ENCODE peak calls at places on chromosomes 2 and 18, in seven cellular contexts. J is H1, G is HCT116, E is GM12878, P is SK-N-SH, Q is K562, M is HepG2. A is an unnamed sample.

GRCh38 chr2:160315337-160315736 is 115.3 kb upstream of the ITGB6 start:
- DNase-seq in E (no peak), J (no peak), M (no peak), P (no peak), Q (no peak), G (no peak), A (no peak)

GRCh38 chr2:32858713-32859112 is 88.0 kb upstream of the LTBP1 start:
- DNase-seq in P (no peak), M (no peak), E (no peak), J (no peak), Q (no peak), G (no peak), A (no peak)

GRCh38 chr2:64522843-64523428 is 1.2 kb upstream of the AFTPH start:
- DNase-seq in M (peak; percentile 83), G (peak; percentile 84), J (no peak), E (peak; percentile 60), P (peak; percentile 47), Q (peak; percentile 86), A (peak; percentile 18)

GRCh38 chr18:38940863-38941531 is 1375.4 kb upstream of the CELF4 start:
- DNase-seq in E (peak; percentile 99), J (no peak), Q (peak; percentile 36), M (peak; percentile 57), P (no peak), G (peak; percentile 77), A (peak; percentile 26)

GRCh38 chr2:240121190-240121589 is 14.9 kb downstream of the COPS9 start:
- DNase-seq in G (no peak), P (no peak), E (no peak), Q (no peak), M (no peak), J (no peak), A (no peak)

GRCh38 chr18:41972067-41973000 is 17.3 kb downstream of the PIK3C3 start:
- DNase-seq in M (no peak), J (no peak), Q (no peak), P (no peak), G (no peak), E (no peak), A (no peak)

GRCh38 chr2:96602330-96602823 is 35.7 kb downstream of the KANSL3 start:
- DNase-seq in E (no peak), Q (peak; percentile 7), M (peak; percentile 25), P (no peak), J (no peak), G (no peak), A (no peak)

GRCh38 chr2:105397959-105398521 is 811 bp downstream of the FHL2 start:
- DNase-seq in J (no peak), P (no peak), M (no peak), E (no peak), G (no peak), Q (peak; percentile 53), A (no peak)

GRCh38 chr18:48060947-48061346 is 130.5 kb upstream of the SMAD2 start:
- DNase-seq in J (no peak), G (no peak), M (peak; percentile 29), Q (no peak), P (no peak), E (no peak), A (no peak)

GRCh38 chr2:227504700-227505099 is 32.7 kb downstream of the AGFG1 start:
- DNase-seq in G (no peak), M (no peak), P (no peak), J (no peak), E (no peak), Q (no peak), A (no peak)

GRCh38 chr2:206799083-206799482 is 33.7 kb downstream of the FASTKD2 start:
- DNase-seq in Q (peak; percentile 8), M (no peak), G (no peak), P (no peak), J (no peak), E (no peak), A (no peak)

GRCh38 chr18:12880532-12880892 is 3.5 kb downstream of the PTPN2 start:
- DNase-seq in M (no peak), Q (peak; percentile 30), P (no peak), E (no peak), J (no peak), G (no peak), A (no peak)

DNA sequence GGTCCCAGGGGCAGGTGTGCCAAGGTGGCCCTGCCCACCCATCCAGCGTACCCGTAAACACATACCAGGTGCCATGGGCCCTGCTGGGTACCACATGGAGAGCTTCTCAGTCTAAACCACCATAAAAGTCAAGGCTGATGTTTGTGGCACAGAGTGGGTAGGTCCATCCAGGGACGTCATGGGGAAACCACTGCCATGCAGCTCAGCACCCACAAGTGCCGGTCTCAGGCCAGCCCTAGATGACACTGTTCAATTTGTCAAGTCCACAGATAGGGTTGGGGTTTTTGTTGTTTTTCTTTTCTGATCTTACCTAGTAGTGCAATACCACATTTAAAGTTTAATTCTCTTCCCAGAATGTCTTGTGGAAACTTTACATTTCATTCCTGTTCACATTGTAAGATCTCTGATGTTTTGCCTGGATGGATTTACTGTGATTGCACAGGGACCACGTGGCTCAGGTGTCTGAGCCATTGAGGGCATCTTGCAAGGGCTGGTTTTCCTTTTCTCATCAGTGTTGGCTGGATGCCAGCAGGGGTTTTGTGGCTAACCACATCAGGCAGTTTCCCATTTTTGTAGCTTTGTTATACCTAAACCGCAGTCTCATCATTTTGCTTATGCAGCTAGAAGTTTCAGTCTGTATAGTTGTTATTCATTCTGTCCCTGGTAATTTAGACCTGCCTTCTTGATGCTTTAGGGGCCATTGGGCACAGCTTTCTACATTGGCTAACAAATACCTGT is 64.7 kb downstream of the STK25 start:
- DNase-seq in Q (peak; percentile 68), M (no peak), J (no peak), P (peak; percentile 28), E (peak; percentile 83), G (no peak), A (no peak)
- TF ChIP-seq JUND in Q (no peak), M (no peak), J (no peak), P (no peak), E (no peak), G (no peak), A (no peak)

GRCh38 chr2:23423062-23423872 is 38.3 kb downstream of the KLHL29 start:
- DNase-seq in J (no peak), M (no peak), E (no peak), P (peak; percentile 30), G (no peak), Q (no peak), A (no peak)
- TF ChIP-seq JUND in J (no peak), M (no peak), E (no peak), P (no peak), G (no peak), Q (no peak), A (no peak)

GRCh38 chr2:66252002-66252545 is 182.9 kb upstream of the MEIS1 start:
- DNase-seq in P (peak; percentile 24), E (no peak), Q (no peak), G (no peak), J (no peak), M (no peak), A (no peak)
- TF ChIP-seq JUND in P (no peak), E (no peak), Q (no peak), G (no peak), J (no peak), M (no peak), A (no peak)

GRCh38 chr2:135651717-135652116 is 89.9 kb upstream of the UBXN4 start:
- DNase-seq in J (no peak), M (no peak), G (no peak), Q (no peak), P (no peak), E (no peak), A (no peak)

GRCh38 chr2:135647836-135648579 is 93.6 kb upstream of the UBXN4 start:
- DNase-seq in P (no peak), J (no peak), M (no peak), G (no peak), Q (no peak), E (no peak), A (no peak)

GRCh38 chr2:135650721-135651120 is 90.9 kb upstream of the UBXN4 start:
- DNase-seq in J (no peak), M (no peak), G (no peak), P (no peak), E (no peak), Q (no peak), A (no peak)
- TF ChIP-seq JUND in J (no peak), M (no peak), G (no peak), P (no peak), E (no peak), Q (no peak), A (no peak)

DNA sequence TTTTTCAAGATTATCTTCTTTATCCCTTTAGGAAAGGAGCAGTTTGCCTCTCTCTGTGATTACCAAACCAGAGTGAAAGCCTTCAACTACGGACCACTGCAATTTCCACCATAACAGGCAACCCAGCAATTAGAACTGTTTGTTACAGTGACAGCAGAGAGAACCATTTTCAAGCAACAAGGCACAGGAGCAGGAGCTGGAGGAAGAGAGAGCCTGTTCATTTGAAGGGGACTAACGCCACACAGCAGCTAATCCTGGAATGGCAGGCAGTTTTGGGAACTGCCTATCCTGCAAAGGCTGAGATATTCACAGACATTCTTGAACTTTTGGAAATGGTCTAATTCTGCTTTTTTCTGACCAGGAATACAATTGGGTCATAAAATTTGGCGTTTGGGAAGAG is 1541.9 kb upstream of the PIK3C3 start:
- DNase-seq in E (no peak), Q (no peak), P (peak; percentile 25), G (no peak), M (peak; percentile 2), J (peak; percentile 23), A (peak; percentile 13)
- TF ChIP-seq JUND in E (no peak), Q (no peak), P (no peak), G (no peak), M (no peak), J (no peak), A (no peak)

DNA sequence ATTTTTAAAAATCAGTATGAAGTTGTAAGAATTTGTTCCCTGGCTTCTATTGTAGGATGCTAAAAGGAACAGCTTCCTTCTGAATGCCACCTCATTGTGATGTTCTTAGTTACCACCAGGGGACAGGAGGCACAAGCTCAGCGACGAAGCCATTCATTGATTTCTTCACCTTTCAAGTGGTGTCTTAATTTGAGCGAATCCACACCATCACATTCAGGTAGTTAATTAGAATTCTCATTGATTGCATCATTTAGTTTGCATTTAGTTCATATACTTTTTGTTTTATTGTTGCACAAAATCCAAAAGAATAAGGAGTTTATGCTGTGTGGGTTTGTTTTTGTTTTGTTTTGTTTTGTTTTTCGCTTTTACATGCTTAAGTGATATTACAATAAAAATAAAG is 23.1 kb downstream of the CYP27C1 start:
- DNase-seq in G (peak; percentile 66), Q (peak; percentile 27), M (peak; percentile 62), E (peak; percentile 11), P (no peak), J (no peak), A (peak; percentile 44)
- TF ChIP-seq JUND in G (no peak), Q (no peak), M (no peak), E (no peak), P (no peak), J (no peak), A (no peak)

DNA sequence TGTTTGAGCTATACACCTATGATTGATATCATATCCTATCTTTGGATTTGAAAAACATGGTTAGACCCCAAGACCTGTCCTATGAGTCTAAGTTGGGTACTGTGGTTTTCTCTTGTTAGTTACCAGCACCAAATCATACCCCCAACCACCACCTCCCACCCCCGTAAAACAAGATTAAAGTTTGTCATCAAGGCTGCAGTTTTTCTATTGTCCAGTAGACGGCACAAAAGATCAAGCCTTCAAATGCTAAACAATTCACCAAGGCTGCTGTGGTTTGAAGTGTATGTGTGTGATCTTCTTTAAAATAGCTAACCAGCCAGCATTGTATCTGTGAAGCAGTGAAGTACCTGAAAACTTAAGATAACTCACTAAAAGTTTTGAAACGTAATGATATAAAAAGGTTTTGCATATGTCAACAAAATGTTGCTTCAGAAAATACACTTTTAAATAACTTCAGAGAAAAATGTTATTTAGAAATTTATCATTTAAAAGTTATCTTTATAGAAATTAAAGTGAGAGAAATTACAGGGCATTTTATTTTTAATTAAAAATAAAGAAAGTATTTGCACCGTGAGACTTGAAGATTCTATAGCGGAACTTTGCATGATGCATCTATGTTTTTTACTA is 5.8 kb upstream of the MEIS1 start:
- DNase-seq in P (peak; percentile 63), G (peak; percentile 18), E (no peak), M (peak; percentile 61), J (no peak), Q (peak; percentile 73), A (peak; percentile 67)
- TF ChIP-seq JUND in P (no peak), G (no peak), E (no peak), M (no peak), J (no peak), Q (no peak), A (no peak)